ENCODE peak calls at places on chromosomes 16 and 17, in nine cellular contexts. N is cardiac muscle cell; R is activated naive CD4-positive, alpha-beta T cell; Q is PC-3; C is GM19239; J is Caco-2; G is Caki2; K is HTR-8/SVneo; M is HS-5. L is an unnamed sample.

GRCh38 chr16:15777533-15778203 is 79.2 kb downstream of the MYH11 start:
- DNase-seq in N (peak), C (no peak), J (peak), M (no peak), G (peak), Q (peak), R (no peak), K (peak), L (peak)

GRCh38 chr16:67685388-67686112 is 18.9 kb downstream of the C16orf86 start:
- DNase-seq in K (no peak), N (no peak), J (no peak), G (peak), Q (no peak), M (no peak), C (no peak), R (no peak), L (peak)

GRCh38 chr16:15649727-15650018 is 372 bp upstream of the NDE1 start:
- DNase-seq in N (no peak), K (no peak), M (no peak), Q (no peak), G (no peak), C (no peak), J (no peak), R (no peak), L (no peak)

GRCh38 chr16:49542391-49542891 is 168.8 kb downstream of the C16orf78 start:
- DNase-seq in G (no peak), M (no peak), C (no peak), J (no peak), R (no peak), Q (no peak), N (no peak), K (no peak), L (no peak)

GRCh38 chr16:66964049-66964448 is 3.0 kb downstream of the CES3 start:
- DNase-seq in R (no peak), M (no peak), N (no peak), C (no peak), G (no peak), J (no peak), K (no peak), Q (no peak), L (peak)

GRCh38 chr17:65564793-65565192 is 3.3 kb upstream of the AXIN2 start:
- DNase-seq in N (peak), G (no peak), M (no peak), R (no peak), J (peak), Q (no peak), C (no peak), K (no peak), L (no peak)

GRCh38 chr17:81833921-81834830 is 674 bp downstream of the PPP1R27 start:
- DNase-seq in G (no peak), R (no peak), Q (no peak), K (no peak), J (no peak), M (no peak), N (no peak), C (no peak), L (no peak)

GRCh38 chr17:74454197-74455024 is 12.0 kb upstream of the CD300A start:
- DNase-seq in C (no peak), Q (no peak), M (peak), J (peak), G (peak), R (no peak), K (no peak), N (no peak), L (peak)

GRCh38 chr17:33436321-33436720 is 143.2 kb upstream of the ASIC2 start:
- DNase-seq in K (no peak), M (peak), C (no peak), Q (no peak), J (no peak), N (no peak), G (peak), R (no peak), L (no peak)

GRCh38 chr17:50923611-50924010 is 57.5 kb upstream of the TOB1 start:
- DNase-seq in Q (no peak), J (no peak), M (no peak), G (no peak), K (no peak), C (no peak), N (no peak), R (no peak), L (no peak)

GRCh38 chr17:17725853-17726720 is 44.8 kb downstream of the RAI1 start:
- DNase-seq in G (no peak), M (no peak), K (no peak), C (no peak), J (no peak), N (no peak), Q (no peak), R (no peak), L (no peak)

GRCh38 chr17:77803726-77804125 is 154.8 kb upstream of the TNRC6C start:
- DNase-seq in M (no peak), K (no peak), J (no peak), C (no peak), N (no peak), R (no peak), Q (no peak), G (no peak), L (no peak)

GRCh38 chr17:30219833-30220232 is 15.7 kb downstream of the SLC6A4 start:
- DNase-seq in G (no peak), R (no peak), N (no peak), J (peak), C (no peak), Q (no peak), M (no peak), K (no peak), L (no peak)

GRCh38 chr17:60164697-60165096 is 14.9 kb downstream of the CA4 start:
- DNase-seq in C (no peak), K (no peak), N (no peak), G (no peak), R (no peak), M (no peak), J (no peak), Q (no peak), L (no peak)

GRCh38 chr16:55046146-55046460 is 115.4 kb downstream of the IRX5 start:
- DNase-seq in R (no peak), N (no peak), J (peak), Q (no peak), M (no peak), K (no peak), G (no peak), C (no peak), L (no peak)

GRCh38 chr16:57447142-57447962 is at the start of the genes CIAPIN1 and COQ9:
- DNase-seq in M (peak), J (peak), K (peak), R (peak), N (peak), Q (peak), G (peak), C (peak), L (peak)

GRCh38 chr16:3569851-3570250 is 7.4 kb downstream of the NLRC3 start:
- DNase-seq in K (no peak), J (no peak), N (no peak), R (no peak), G (no peak), Q (no peak), M (no peak), C (no peak), L (no peak)

GRCh38 chr16:77190478-77191258 is at the start of gene MON1B:
- DNase-seq in G (peak), M (peak), C (peak), J (peak), R (peak), K (peak), N (peak), Q (peak), L (peak)

GRCh38 chr16:10923650-10924214 is 18.5 kb downstream of the DEXI start:
- DNase-seq in C (no peak), R (no peak), M (no peak), J (no peak), G (no peak), Q (no peak), K (no peak), N (no peak), L (no peak)

GRCh38 chr17:60327870-60328362 is 64.0 kb downstream of the USP32 start:
- DNase-seq in Q (no peak), K (no peak), N (no peak), M (no peak), R (no peak), G (no peak), J (no peak), C (no peak), L (no peak)

GRCh38 chr17:38687291-38687690 is 12.5 kb upstream of the EPOP start:
- DNase-seq in N (no peak), Q (no peak), M (no peak), K (no peak), R (no peak), C (no peak), G (no peak), J (no peak), L (no peak)

GRCh38 chr17:80782536-80783427 is 208.9 kb upstream of the CHMP6 start:
- DNase-seq in G (no peak), K (no peak), M (no peak), C (no peak), R (no peak), J (no peak), N (peak), Q (no peak), L (no peak)

GRCh38 chr16:89864421-89864820 is 9.0 kb upstream of the TCF25 start:
- DNase-seq in J (no peak), Q (peak), M (no peak), R (no peak), C (no peak), N (no peak), G (no peak), K (no peak), L (no peak)

GRCh38 chr17:2025220-2025621 is at the start of gene RTN4RL1:
- DNase-seq in N (peak), J (peak), G (peak), M (no peak), K (peak), C (no peak), Q (peak), R (peak), L (peak)

GRCh38 chr16:7233963-7234362 is 98.7 kb upstream of the RBFOX1 start:
- DNase-seq in R (no peak), K (no peak), N (no peak), C (no peak), J (no peak), Q (no peak), M (no peak), G (no peak), L (no peak)

GRCh38 chr16:1125471-1125870 is 27.4 kb upstream of the CACNA1H start:
- DNase-seq in N (peak), G (peak), Q (peak), K (no peak), M (no peak), J (no peak), C (no peak), R (no peak), L (no peak)

GRCh38 chr16:1990336-1991134 is 765 bp downstream of the SYNGR3 start:
- DNase-seq in R (no peak), J (peak), Q (no peak), G (peak), M (no peak), K (no peak), N (peak), C (no peak), L (peak)

GRCh38 chr16:57970971-57971370 is at the start of gene CNGB1:
- DNase-seq in M (no peak), Q (no peak), K (no peak), N (no peak), G (no peak), R (no peak), C (no peak), J (no peak), L (no peak)

GRCh38 chr17:31508310-31509094 is 117.0 kb downstream of the RAB11FIP4 start:
- DNase-seq in C (peak), G (no peak), N (peak), Q (no peak), M (no peak), R (no peak), K (no peak), J (peak), L (peak)

GRCh38 chr17:77528516-77529327 is 388.0 kb downstream of the SEC14L1 start:
- DNase-seq in M (no peak), N (peak), C (no peak), G (no peak), R (no peak), K (peak), Q (no peak), J (peak), L (no peak)

GRCh38 chr16:47622666-47623176 is 161.6 kb downstream of the PHKB start:
- DNase-seq in C (no peak), R (no peak), N (no peak), M (no peak), Q (no peak), K (no peak), J (no peak), G (no peak), L (no peak)

GRCh38 chr16:8173111-8173644 is 417.1 kb downstream of the TMEM114 start:
- DNase-seq in M (no peak), C (peak), N (peak), G (peak), K (peak), Q (peak), J (peak), R (no peak), L (peak)

GRCh38 chr17:74274060-74274702 is at the start of gene DNAI2:
- DNase-seq in R (no peak), N (peak), Q (no peak), M (no peak), G (no peak), J (peak), K (no peak), C (no peak), L (peak)

GRCh38 chr16:11462036-11462435 is 116.8 kb downstream of the RMI2 start:
- DNase-seq in Q (no peak), M (no peak), R (no peak), N (no peak), G (no peak), J (no peak), K (no peak), C (no peak), L (no peak)

GRCh38 chr16:3641801-3642396 is 12.6 kb upstream of the DNASE1 start:
- DNase-seq in Q (no peak), N (no peak), C (no peak), K (no peak), M (no peak), R (no peak), G (no peak), J (no peak), L (peak)

L was measured in GM13976.